ENCODE peak calls at places on chromosome 6, in five cellular contexts. One of them, this sample, is unnamed.

GRCh38 chr6:54020311-54020710 is 90.9 kb upstream of the MLIP start:
- DNase-seq in pancreas: no peak
- DNase-seq in CD8-positive, alpha-beta T cell: no peak
- DNase-seq in cardiac muscle cell: no peak
- DNase-seq in tibial artery: no peak
- DNase-seq in this sample: no peak

GRCh38 chr6:16670183-16670582 is 91.1 kb downstream of the ATXN1 start:
- DNase-seq in CD8-positive, alpha-beta T cell: no peak
- DNase-seq in pancreas: no peak
- DNase-seq in tibial artery: peak; percentile 28
- DNase-seq in cardiac muscle cell: peak; percentile 17
- DNase-seq in this sample: no peak

GRCh38 chr6:19988555-19988954 is 151.4 kb downstream of the ID4 start:
- DNase-seq in cardiac muscle cell: peak; percentile 86
- DNase-seq in CD8-positive, alpha-beta T cell: no peak
- DNase-seq in pancreas: no peak
- DNase-seq in tibial artery: no peak
- DNase-seq in this sample: no peak

GRCh38 chr6:127198549-127198948 is 68.1 kb upstream of the RNF146 start:
- DNase-seq in cardiac muscle cell: no peak
- DNase-seq in pancreas: no peak
- DNase-seq in CD8-positive, alpha-beta T cell: no peak
- DNase-seq in tibial artery: peak; percentile 28
- DNase-seq in this sample: no peak

GRCh38 chr6:37547564-37548061 is 47.9 kb upstream of the CCDC167 start:
- DNase-seq in cardiac muscle cell: no peak
- DNase-seq in pancreas: no peak
- DNase-seq in CD8-positive, alpha-beta T cell: no peak
- DNase-seq in tibial artery: no peak
- DNase-seq in this sample: no peak

GRCh38 chr6:104771258-104771832 is 88.4 kb downstream of the HACE1 start:
- DNase-seq in cardiac muscle cell: peak; percentile 35
- DNase-seq in pancreas: no peak
- DNase-seq in CD8-positive, alpha-beta T cell: no peak
- DNase-seq in tibial artery: no peak
- DNase-seq in this sample: no peak

GRCh38 chr6:104705095-104705707 is 154.5 kb downstream of the HACE1 start:
- DNase-seq in tibial artery: no peak
- DNase-seq in pancreas: no peak
- DNase-seq in cardiac muscle cell: no peak
- DNase-seq in CD8-positive, alpha-beta T cell: peak; percentile 4
- DNase-seq in this sample: peak; percentile 15

GRCh38 chr6:106637051-106637717 is 7.8 kb downstream of the QRSL1 start:
- DNase-seq in pancreas: no peak
- DNase-seq in cardiac muscle cell: no peak
- DNase-seq in tibial artery: no peak
- DNase-seq in CD8-positive, alpha-beta T cell: no peak
- DNase-seq in this sample: no peak

GRCh38 chr6:116398366-116399005 is 27.7 kb downstream of the DSE start:
- DNase-seq in pancreas: no peak
- DNase-seq in cardiac muscle cell: no peak
- DNase-seq in tibial artery: no peak
- DNase-seq in CD8-positive, alpha-beta T cell: no peak
- DNase-seq in this sample: no peak

GRCh38 chr6:82555801-82556200 is 192.2 kb downstream of the TPBG start:
- DNase-seq in CD8-positive, alpha-beta T cell: no peak
- DNase-seq in pancreas: no peak
- DNase-seq in tibial artery: no peak
- DNase-seq in cardiac muscle cell: no peak
- DNase-seq in this sample: no peak

GRCh38 chr6:45832063-45832462 is 183.6 kb downstream of the CLIC5 start:
- DNase-seq in pancreas: no peak
- DNase-seq in cardiac muscle cell: no peak
- DNase-seq in tibial artery: no peak
- DNase-seq in CD8-positive, alpha-beta T cell: no peak
- DNase-seq in this sample: no peak

GRCh38 chr6:33812669-33813068 is 8.9 kb upstream of the MLN start:
- DNase-seq in cardiac muscle cell: peak; percentile 92
- DNase-seq in tibial artery: no peak
- DNase-seq in pancreas: no peak
- DNase-seq in CD8-positive, alpha-beta T cell: peak; percentile 5
- DNase-seq in this sample: peak; percentile 56

GRCh38 chr6:135575629-135576028 is 78.1 kb upstream of the AHI1 start:
- DNase-seq in CD8-positive, alpha-beta T cell: no peak
- DNase-seq in cardiac muscle cell: no peak
- DNase-seq in tibial artery: no peak
- DNase-seq in pancreas: no peak
- DNase-seq in this sample: no peak

GRCh38 chr6:88208736-88209135 is 42.6 kb upstream of the CNR1 start:
- DNase-seq in pancreas: no peak
- DNase-seq in cardiac muscle cell: no peak
- DNase-seq in CD8-positive, alpha-beta T cell: no peak
- DNase-seq in tibial artery: no peak
- DNase-seq in this sample: no peak

GRCh38 chr6:52498538-52499017 is 78.3 kb downstream of the TRAM2 start:
- DNase-seq in cardiac muscle cell: no peak
- DNase-seq in CD8-positive, alpha-beta T cell: no peak
- DNase-seq in pancreas: no peak
- DNase-seq in tibial artery: no peak
- DNase-seq in this sample: no peak

GRCh38 chr6:122184260-122184934 is 215.1 kb upstream of the HSF2 start:
- DNase-seq in tibial artery: no peak
- DNase-seq in CD8-positive, alpha-beta T cell: no peak
- DNase-seq in cardiac muscle cell: peak; percentile 23
- DNase-seq in pancreas: no peak
- DNase-seq in this sample: no peak

GRCh38 chr6:88380618-88381288 is 214.6 kb upstream of the CNR1 start:
- DNase-seq in CD8-positive, alpha-beta T cell: no peak
- DNase-seq in pancreas: no peak
- DNase-seq in cardiac muscle cell: no peak
- DNase-seq in tibial artery: no peak
- DNase-seq in this sample: no peak

GRCh38 chr6:113669641-113670040 is 187.5 kb upstream of the MARCKS start:
- DNase-seq in pancreas: no peak
- DNase-seq in tibial artery: no peak
- DNase-seq in cardiac muscle cell: no peak
- DNase-seq in CD8-positive, alpha-beta T cell: no peak
- DNase-seq in this sample: no peak

GRCh38 chr6:130046711-130047439 is 28.5 kb downstream of the L3MBTL3 start:
- DNase-seq in pancreas: no peak
- DNase-seq in cardiac muscle cell: no peak
- DNase-seq in tibial artery: no peak
- DNase-seq in CD8-positive, alpha-beta T cell: no peak
- DNase-seq in this sample: no peak

GRCh38 chr6:12097791-12098190 is 85.7 kb downstream of the HIVEP1 start:
- DNase-seq in CD8-positive, alpha-beta T cell: no peak
- DNase-seq in cardiac muscle cell: no peak
- DNase-seq in tibial artery: no peak
- DNase-seq in pancreas: no peak
- DNase-seq in this sample: no peak

GRCh38 chr6:32867022-32867477 is 13.1 kb downstream of the PSMB9 start:
- DNase-seq in pancreas: no peak
- DNase-seq in cardiac muscle cell: no peak
- DNase-seq in CD8-positive, alpha-beta T cell: no peak
- DNase-seq in tibial artery: no peak
- DNase-seq in this sample: no peak

GRCh38 chr6:161373905-161374451 is 100.1 kb upstream of the AGPAT4 start:
- DNase-seq in pancreas: no peak
- DNase-seq in CD8-positive, alpha-beta T cell: peak; percentile 35
- DNase-seq in tibial artery: peak; percentile 74
- DNase-seq in cardiac muscle cell: peak; percentile 76
- DNase-seq in this sample: peak; percentile 88

GRCh38 chr6:35906499-35906846 is 14.4 kb downstream of the SRPK1 start:
- DNase-seq in CD8-positive, alpha-beta T cell: no peak
- DNase-seq in tibial artery: no peak
- DNase-seq in pancreas: no peak
- DNase-seq in cardiac muscle cell: no peak
- DNase-seq in this sample: no peak

GRCh38 chr6:24205020-24205492 is 79.0 kb downstream of the NRSN1 start:
- DNase-seq in tibial artery: no peak
- DNase-seq in pancreas: no peak
- DNase-seq in CD8-positive, alpha-beta T cell: no peak
- DNase-seq in cardiac muscle cell: peak; percentile 62
- DNase-seq in this sample: no peak

GRCh38 chr6:21441386-21441785 is 152.2 kb upstream of the SOX4 start:
- DNase-seq in pancreas: no peak
- DNase-seq in tibial artery: no peak
- DNase-seq in CD8-positive, alpha-beta T cell: no peak
- DNase-seq in cardiac muscle cell: no peak
- DNase-seq in this sample: no peak

GRCh38 chr6:79302341-79302740 is 67.9 kb upstream of the HMGN3 start:
- DNase-seq in pancreas: no peak
- DNase-seq in tibial artery: no peak
- DNase-seq in cardiac muscle cell: no peak
- DNase-seq in CD8-positive, alpha-beta T cell: no peak
- DNase-seq in this sample: no peak

GRCh38 chr6:130233332-130233731 is 10.6 kb upstream of the SAMD3 start:
- DNase-seq in pancreas: no peak
- DNase-seq in tibial artery: no peak
- DNase-seq in cardiac muscle cell: no peak
- DNase-seq in CD8-positive, alpha-beta T cell: no peak
- DNase-seq in this sample: no peak

GRCh38 chr6:7687145-7688113 is 38.5 kb upstream of the BMP6 start:
- DNase-seq in CD8-positive, alpha-beta T cell: no peak
- DNase-seq in cardiac muscle cell: no peak
- DNase-seq in tibial artery: no peak
- DNase-seq in pancreas: no peak
- DNase-seq in this sample: no peak

GRCh38 chr6:46312657-46313056 is 141.9 kb upstream of the ENPP5 start:
- DNase-seq in CD8-positive, alpha-beta T cell: no peak
- DNase-seq in cardiac muscle cell: no peak
- DNase-seq in tibial artery: no peak
- DNase-seq in pancreas: no peak
- DNase-seq in this sample: no peak

GRCh38 chr6:108584323-108584722 is 23.6 kb downstream of the FOXO3 start:
- DNase-seq in cardiac muscle cell: no peak
- DNase-seq in CD8-positive, alpha-beta T cell: no peak
- DNase-seq in pancreas: no peak
- DNase-seq in tibial artery: no peak
- DNase-seq in this sample: no peak

GRCh38 chr6:108587258-108588059 is 26.7 kb downstream of the FOXO3 start:
- DNase-seq in cardiac muscle cell: no peak
- DNase-seq in CD8-positive, alpha-beta T cell: no peak
- DNase-seq in tibial artery: no peak
- DNase-seq in pancreas: no peak
- DNase-seq in this sample: no peak

GRCh38 chr6:108588586-108588985 is 27.9 kb downstream of the FOXO3 start:
- DNase-seq in pancreas: no peak
- DNase-seq in cardiac muscle cell: no peak
- DNase-seq in tibial artery: no peak
- DNase-seq in CD8-positive, alpha-beta T cell: no peak
- DNase-seq in this sample: peak; percentile 34

GRCh38 chr6:108582618-108583017 is 21.9 kb downstream of the FOXO3 start:
- DNase-seq in CD8-positive, alpha-beta T cell: no peak
- DNase-seq in tibial artery: no peak
- DNase-seq in cardiac muscle cell: no peak
- DNase-seq in pancreas: no peak
- DNase-seq in this sample: no peak

DNA sequence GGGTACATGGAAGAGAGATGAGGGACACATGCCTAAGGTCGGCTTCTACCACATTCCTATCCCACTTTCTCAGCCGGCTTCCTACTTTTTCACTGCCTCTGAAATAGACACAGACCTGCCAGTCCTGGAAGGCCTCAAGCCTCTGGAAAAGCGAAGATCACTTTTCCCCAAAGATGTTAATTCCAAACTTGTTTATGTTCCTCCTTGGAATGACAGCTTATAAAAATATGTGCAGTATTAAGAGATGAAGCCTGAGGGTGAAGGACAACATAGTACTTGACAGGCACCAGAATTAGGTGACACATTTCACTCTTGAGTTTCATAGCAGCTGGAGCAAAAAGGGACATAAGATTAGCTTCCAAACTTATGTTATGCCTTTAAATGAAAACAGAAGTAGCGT is 25.2 kb downstream of the FOXO3 start:
- DNase-seq in cardiac muscle cell: no peak
- DNase-seq in pancreas: no peak
- DNase-seq in tibial artery: no peak
- DNase-seq in CD8-positive, alpha-beta T cell: no peak
- DNase-seq in this sample: no peak
- H3K4me1 ChIP-seq in cardiac muscle cell: peaks cover 60% of the 10 kb centered on the region
- H3K4me1 ChIP-seq in pancreas: peaks cover 76% of the 10 kb centered on the region
- H3K4me1 ChIP-seq in tibial artery: no peaks in the 10 kb centered on the region
- H3K4me1 ChIP-seq in CD8-positive, alpha-beta T cell: peaks cover 33% of the 10 kb centered on the region
- H3K4me1 ChIP-seq in this sample: peaks cover 45% of the 10 kb centered on the region

GRCh38 chr6:68976260-68976659 is 341.2 kb downstream of the ADGRB3 start:
- DNase-seq in pancreas: no peak
- DNase-seq in tibial artery: no peak
- DNase-seq in CD8-positive, alpha-beta T cell: no peak
- DNase-seq in cardiac muscle cell: no peak
- DNase-seq in this sample: no peak
- TF ChIP-seq CTCF in pancreas: no peak
- TF ChIP-seq CTCF in tibial artery: no peak
- TF ChIP-seq CTCF in CD8-positive, alpha-beta T cell: no peak
- TF ChIP-seq CTCF in cardiac muscle cell: peak; percentile 20
- TF ChIP-seq CTCF in this sample: no peak

GRCh38 chr6:55438217-55438616 is 110.9 kb downstream of the GFRAL start:
- DNase-seq in CD8-positive, alpha-beta T cell: no peak
- DNase-seq in tibial artery: no peak
- DNase-seq in cardiac muscle cell: no peak
- DNase-seq in pancreas: no peak
- DNase-seq in this sample: no peak

GRCh38 chr6:55445648-55446204 is 118.5 kb downstream of the GFRAL start:
- DNase-seq in CD8-positive, alpha-beta T cell: no peak
- DNase-seq in cardiac muscle cell: peak; percentile 55
- DNase-seq in pancreas: no peak
- DNase-seq in tibial artery: no peak
- DNase-seq in this sample: peak; percentile 17

GRCh38 chr6:55448446-55448845 is 121.2 kb downstream of the GFRAL start:
- DNase-seq in pancreas: no peak
- DNase-seq in tibial artery: no peak
- DNase-seq in CD8-positive, alpha-beta T cell: no peak
- DNase-seq in cardiac muscle cell: no peak
- DNase-seq in this sample: no peak

GRCh38 chr6:55449219-55449618 is 122.0 kb downstream of the GFRAL start:
- DNase-seq in CD8-positive, alpha-beta T cell: no peak
- DNase-seq in cardiac muscle cell: peak; percentile 41
- DNase-seq in pancreas: no peak
- DNase-seq in tibial artery: no peak
- DNase-seq in this sample: no peak

GRCh38 chr6:55443238-55444134 is 116.2 kb downstream of the GFRAL start:
- DNase-seq in cardiac muscle cell: no peak
- DNase-seq in CD8-positive, alpha-beta T cell: no peak
- DNase-seq in tibial artery: no peak
- DNase-seq in pancreas: no peak
- DNase-seq in this sample: no peak
- H3K4me3 ChIP-seq in cardiac muscle cell: no peak overlapping the region
- H3K4me3 ChIP-seq in CD8-positive, alpha-beta T cell: no peak overlapping the region
- H3K4me3 ChIP-seq in tibial artery: no peak overlapping the region
- H3K4me3 ChIP-seq in pancreas: no peak overlapping the region
- H3K4me3 ChIP-seq in this sample: no peak overlapping the region

DNA sequence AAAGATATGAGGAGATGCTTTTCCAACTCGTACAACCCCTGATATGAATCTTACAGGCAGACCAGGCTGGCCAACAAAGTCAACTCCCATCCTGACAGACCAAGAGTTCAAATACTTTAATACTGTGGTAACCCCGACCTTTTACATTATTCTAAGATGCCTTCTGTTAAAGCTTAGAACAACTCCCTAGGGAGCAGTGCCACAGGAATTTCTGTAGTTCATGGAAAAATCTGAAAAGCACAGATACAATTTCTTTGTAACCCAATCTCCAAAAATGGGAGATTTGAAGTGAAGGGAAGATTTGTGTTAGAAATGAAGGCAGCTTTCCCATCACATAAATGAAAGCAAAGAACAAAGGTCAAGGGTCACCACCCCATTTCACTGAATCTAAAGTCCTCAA is 151.3 kb upstream of the BEND6 start:
- DNase-seq in CD8-positive, alpha-beta T cell: no peak
- DNase-seq in cardiac muscle cell: no peak
- DNase-seq in tibial artery: no peak
- DNase-seq in pancreas: no peak
- DNase-seq in this sample: no peak
- H3K4me1 ChIP-seq in CD8-positive, alpha-beta T cell: no peaks in the 10 kb centered on the region
- H3K4me1 ChIP-seq in cardiac muscle cell: peaks cover 4% of the 10 kb centered on the region
- H3K4me1 ChIP-seq in tibial artery: no peaks in the 10 kb centered on the region
- H3K4me1 ChIP-seq in pancreas: no peaks in the 10 kb centered on the region
- H3K4me1 ChIP-seq in this sample: no peaks in the 10 kb centered on the region

This sample was measured in mucosa of descending colon.